ENCODE peak calls at places on chromosomes 6 and 20, in five cellular contexts. N is neural progenitor cell, O is lung, X is cardiac fibroblast, P is left ventricle myocardium inferior. E is an unnamed sample.

GRCh38 chr20:25545171-25545570 is 40.2 kb downstream of the NINL start:
- DNase-seq in N (no peak), O (no peak), X (no peak), P (no peak), E (no peak)

GRCh38 chr6:163645560-163645959 is 231.0 kb downstream of the QKI start:
- DNase-seq in N (no peak), O (no peak), X (no peak), P (no peak), E (no peak)

GRCh38 chr6:75296811-75297779 is 12.5 kb upstream of the TMEM30A start:
- DNase-seq in N (peak), O (no peak), X (peak), P (no peak), E (peak)

GRCh38 chr6:166465671-166466087 is 82.9 kb upstream of the MPC1 start:
- DNase-seq in N (no peak), O (no peak), X (peak), P (peak), E (peak)

GRCh38 chr6:56026461-56027180 is 151.2 kb upstream of the BMP5 start:
- DNase-seq in N (no peak), O (no peak), X (no peak), P (no peak), E (no peak)

GRCh38 chr6:75268121-75268987 is 16.2 kb downstream of the TMEM30A start:
- DNase-seq in N (no peak), O (no peak), X (no peak), P (no peak), E (no peak)

GRCh38 chr6:99736302-99736701 is 129.7 kb downstream of the PRDM13 start:
- DNase-seq in N (no peak), O (no peak), X (no peak), P (no peak), E (no peak)

GRCh38 chr6:42287756-42288155 is 70.1 kb upstream of the MRPS10 start:
- DNase-seq in N (no peak), O (no peak), X (no peak), P (no peak), E (no peak)

GRCh38 chr6:139336488-139336887 is 38.0 kb downstream of the CITED2 start:
- DNase-seq in N (no peak), O (no peak), X (peak), P (peak), E (peak)

GRCh38 chr6:57221936-57222683 is at the start of gene RAB23:
- DNase-seq in N (peak), O (peak), X (peak), P (peak), E (peak)

GRCh38 chr6:42217523-42218367 is at the start of gene MRPS10:
- DNase-seq in N (peak), O (peak), X (peak), P (peak), E (peak)

DNA sequence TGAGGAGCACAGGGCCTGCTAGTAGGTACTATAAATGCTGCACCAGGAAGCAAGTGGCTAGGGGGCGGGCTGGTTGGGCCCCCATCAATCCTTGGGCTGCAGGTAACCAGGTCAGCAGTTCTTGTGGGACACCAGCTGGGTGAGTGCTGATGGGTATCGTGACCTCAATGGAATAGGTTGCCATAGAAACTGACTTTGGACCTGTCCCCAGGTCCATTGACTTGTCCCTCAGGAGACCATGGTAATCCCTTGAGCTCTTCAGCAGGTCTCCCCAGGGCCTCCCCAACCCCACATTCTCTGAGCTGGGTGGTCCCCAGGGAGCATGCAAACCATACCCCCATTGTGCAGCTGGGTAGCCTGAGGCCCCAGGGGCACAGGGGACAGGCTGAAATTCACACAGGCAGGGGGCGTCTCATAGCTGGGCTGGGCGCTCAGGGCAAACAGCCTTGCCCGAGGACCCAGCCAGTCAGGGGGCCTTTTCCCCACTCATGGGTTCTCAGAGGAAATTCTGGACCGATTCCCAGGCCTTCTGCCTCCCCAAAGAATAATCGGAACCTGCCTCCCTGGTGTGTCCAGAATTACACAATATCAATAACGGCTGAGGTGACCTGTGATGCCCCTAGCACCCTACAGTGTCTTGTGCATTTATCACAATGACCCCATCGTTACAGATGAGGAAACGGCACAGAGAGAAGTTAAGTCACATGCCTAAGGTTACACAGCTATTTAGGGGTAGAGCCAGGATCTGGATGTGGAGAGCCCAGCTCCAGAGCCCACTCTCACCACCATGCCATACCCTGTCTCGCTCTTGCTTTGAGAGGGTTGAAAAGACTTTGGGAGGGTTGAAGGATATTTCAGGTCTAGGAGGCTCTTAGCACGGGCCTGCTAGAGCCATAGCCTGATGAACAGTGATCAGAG is 35.9 kb downstream of the SRC start:
- DNase-seq in N (no peak), O (no peak), X (no peak), P (no peak), E (no peak)
- TF ChIP-seq CTCF in N (no peak), O (no peak), X (no peak), P (no peak), E (no peak)

GRCh38 chr6:155419161-155419560 is 36.5 kb downstream of the NOX3 start:
- DNase-seq in N (no peak), O (no peak), X (no peak), P (no peak), E (no peak)

GRCh38 chr6:155420492-155420891 is 35.1 kb downstream of the NOX3 start:
- DNase-seq in N (no peak), O (no peak), X (no peak), P (no peak), E (no peak)

GRCh38 chr6:155415953-155416352 is 39.7 kb downstream of the NOX3 start:
- DNase-seq in N (no peak), O (no peak), X (no peak), P (no peak), E (no peak)

GRCh38 chr6:155417454-155417853 is 38.2 kb downstream of the NOX3 start:
- DNase-seq in N (no peak), O (no peak), X (no peak), P (no peak), E (peak)

DNA sequence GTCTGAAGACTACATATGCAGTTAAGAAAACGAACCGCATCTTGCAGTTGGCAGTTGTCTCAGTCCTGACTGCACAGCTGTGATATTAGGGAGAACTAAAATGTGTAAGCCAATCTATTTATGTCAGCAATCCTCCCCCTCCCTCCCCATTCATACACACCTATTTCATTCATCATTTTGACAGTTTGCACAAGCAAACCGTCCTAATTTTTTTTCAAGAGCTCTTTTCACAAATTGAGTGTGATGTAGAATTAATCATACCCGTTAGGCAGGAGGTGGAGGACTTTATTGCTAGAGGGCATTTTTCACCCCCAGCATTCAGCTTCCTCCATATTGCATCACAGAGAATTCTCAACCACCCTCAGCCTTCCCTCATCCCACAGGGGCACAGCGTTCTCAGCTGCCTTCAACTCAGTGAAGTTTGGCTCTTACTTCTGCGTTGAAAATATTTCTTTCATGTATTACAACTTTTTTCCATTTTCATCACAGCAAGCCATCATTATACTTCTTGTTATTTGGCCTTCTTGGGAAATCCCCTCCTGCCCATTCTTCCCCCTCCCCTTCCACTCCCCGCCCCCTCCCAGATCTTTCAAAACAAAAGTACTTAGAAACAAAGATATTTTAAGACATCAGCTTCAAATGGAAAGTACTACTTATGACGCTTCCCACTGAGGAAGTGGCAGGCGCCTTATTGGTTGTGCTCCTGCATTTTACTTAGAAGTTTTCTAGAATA is 37.5 kb downstream of the NOX3 start:
- DNase-seq in N (peak), O (peak), X (peak), P (no peak), E (peak)
- H3K4me3 ChIP-seq in N (no peak), O (no peak), X (peak), P (peak), E (no peak)

DNA sequence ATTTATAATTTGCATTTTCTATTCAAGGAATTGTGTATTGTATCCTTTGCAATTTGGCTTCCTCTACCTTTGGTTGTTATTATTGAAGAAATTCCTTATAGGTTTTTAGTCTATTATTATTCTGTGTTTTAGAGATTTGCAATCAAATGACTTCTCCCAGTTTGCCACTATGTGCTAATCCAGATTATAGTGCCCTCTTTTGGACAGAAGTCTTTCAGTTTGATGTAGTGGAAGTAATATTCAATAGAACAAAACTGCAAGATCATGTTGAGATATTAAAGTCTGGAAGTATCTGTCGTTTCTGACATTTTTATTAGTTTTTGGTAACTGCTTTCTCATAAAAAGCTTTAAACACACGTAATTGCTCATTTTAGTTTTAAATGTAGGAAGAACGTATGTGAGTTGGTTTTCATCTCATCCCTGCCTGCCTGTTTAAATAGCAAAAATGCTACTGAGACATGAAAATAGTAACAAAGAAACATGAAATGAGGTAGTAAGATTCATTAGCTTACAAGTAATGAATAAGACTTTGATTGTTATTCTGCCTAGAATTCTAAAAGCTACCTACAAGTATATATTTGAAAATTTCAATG is 72.8 kb downstream of the RTN4IP1 start:
- DNase-seq in N (no peak), O (no peak), X (peak), P (no peak), E (peak)
- TF ChIP-seq CTCF in N (peak), O (no peak), X (peak), P (peak), E (peak)

GRCh38 chr20:31473331-31474096 is 1.4 kb downstream of the DEFB124 start:
- DNase-seq in N (no peak), O (no peak), X (no peak), P (no peak), E (no peak)

GRCh38 chr20:31475472-31476312 is 604 bp downstream of the REM1 start:
- DNase-seq in N (no peak), O (no peak), X (no peak), P (no peak), E (no peak)

GRCh38 chr20:31474097-31474436 is 860 bp downstream of the DEFB124 start:
- DNase-seq in N (no peak), O (no peak), X (no peak), P (no peak), E (no peak)

GRCh38 chr20:31476313-31476623 is 1.2 kb downstream of the REM1 start:
- DNase-seq in N (no peak), O (no peak), X (no peak), P (no peak), E (no peak)

GRCh38 chr20:31475032-31475431 is at the start of the genes DEFB124 and REM1:
- DNase-seq in N (peak), O (no peak), X (no peak), P (peak), E (no peak)
- H3K4me3 ChIP-seq in N (peak), O (no peak), X (peak), P (peak), E (no peak)

GRCh38 chr6:30102701-30103629 is 9.9 kb downstream of the TRIM31 start:
- DNase-seq in N (peak), O (peak), X (peak), P (peak), E (peak)

GRCh38 chr6:30100585-30101422 is 12.1 kb downstream of the TRIM31 start:
- DNase-seq in N (peak), O (peak), X (no peak), P (peak), E (no peak)

GRCh38 chr6:30101423-30101938 is 11.4 kb downstream of the TRIM31 start:
- DNase-seq in N (no peak), O (no peak), X (no peak), P (no peak), E (no peak)

GRCh38 chr6:30103630-30104179 is 9.2 kb downstream of the TRIM31 start:
- DNase-seq in N (no peak), O (no peak), X (no peak), P (no peak), E (no peak)

DNA sequence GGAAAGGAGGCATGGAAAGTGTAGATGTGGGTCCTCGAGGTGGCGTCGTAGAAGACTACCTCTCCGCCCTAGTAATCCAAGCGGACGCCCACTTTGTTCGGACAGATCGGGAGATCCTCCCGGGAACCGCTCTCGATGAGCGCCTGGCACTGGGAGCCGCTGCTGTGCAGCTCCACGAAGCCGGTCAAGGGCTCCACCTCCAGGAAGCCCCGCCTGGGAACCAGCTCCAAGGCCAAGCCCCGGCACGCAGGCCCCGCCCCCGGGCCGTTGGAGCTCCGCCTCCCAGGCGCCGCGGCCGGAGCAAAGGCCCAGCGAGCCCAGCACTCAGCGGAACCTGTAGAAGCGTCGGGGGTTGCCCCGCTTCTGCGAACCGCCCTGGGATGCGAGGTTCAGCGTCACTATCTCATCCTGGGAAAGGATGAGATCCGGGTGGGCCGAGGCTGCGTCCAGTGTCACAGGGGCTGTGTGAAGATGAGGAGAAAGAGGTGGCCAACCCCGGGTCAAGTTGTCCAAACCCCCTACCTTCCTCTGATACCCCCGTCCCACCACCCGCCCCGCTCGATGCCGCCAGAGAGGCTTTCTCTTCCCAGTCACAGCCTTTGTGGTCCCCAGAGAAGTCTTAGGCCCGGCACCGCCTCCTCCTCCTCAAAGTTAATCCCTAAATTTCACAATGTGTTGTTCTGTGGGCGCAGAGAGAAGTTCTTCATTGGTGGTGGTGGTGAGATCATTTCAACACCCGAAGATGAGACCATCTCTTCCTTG is 10.8 kb downstream of the TRIM31 start:
- DNase-seq in N (peak), O (peak), X (peak), P (peak), E (peak)
- TF ChIP-seq CTCF in N (no peak), O (no peak), X (peak), P (peak), E (peak)

DNA sequence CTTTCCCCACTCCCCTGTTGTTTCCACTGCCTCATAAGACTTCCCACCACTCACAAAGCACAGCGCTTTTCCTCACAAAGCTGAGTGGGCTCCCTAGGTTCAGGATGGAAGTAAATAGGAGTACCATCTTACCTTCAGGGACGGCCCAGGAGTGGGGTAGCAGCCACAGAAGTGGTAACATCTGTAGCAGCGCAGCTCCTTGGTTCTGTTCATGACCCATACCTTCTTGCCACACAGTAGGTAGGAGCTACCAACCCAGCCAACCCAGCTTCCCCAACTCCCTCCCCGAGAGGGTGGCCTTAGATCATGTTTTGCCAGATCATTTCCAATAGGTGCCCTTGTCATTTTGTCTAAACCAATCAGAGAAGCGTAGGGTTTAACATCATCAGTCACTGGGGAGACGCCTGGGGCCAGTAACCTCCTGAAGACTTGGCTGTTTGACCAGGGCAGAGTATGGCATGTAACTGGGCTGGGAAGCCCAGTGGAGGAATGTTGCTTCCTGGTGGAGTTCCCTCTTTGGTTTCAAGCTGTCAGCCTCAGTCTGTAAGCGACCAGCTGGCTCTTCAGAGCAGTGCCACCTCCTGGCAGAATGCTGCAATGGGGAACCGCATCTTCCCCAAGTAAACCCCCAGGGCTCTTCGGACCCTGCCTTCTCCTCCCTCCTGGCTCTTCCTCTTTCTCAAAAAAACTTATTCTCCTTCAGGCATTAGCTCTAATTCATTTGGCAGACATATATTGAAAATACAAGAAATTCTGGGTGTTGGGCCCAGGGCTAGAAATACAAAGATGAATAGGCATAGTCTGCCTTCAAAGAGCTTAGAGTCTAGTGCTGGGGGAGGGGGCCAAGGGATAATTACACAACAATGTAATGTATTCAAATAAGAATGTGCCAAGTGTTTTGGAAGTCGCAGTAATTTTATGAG is at the start of gene HLA-DMA:
- DNase-seq in N (peak), O (peak), X (peak), P (peak), E (peak)
- H3K4me3 ChIP-seq in N (no peak), O (peak), X (no peak), P (peak), E (no peak)

GRCh38 chr20:45294003-45294368 is 12.7 kb upstream of the RBPJL start:
- DNase-seq in N (no peak), O (no peak), X (no peak), P (no peak), E (no peak)
- TF ChIP-seq CTCF in N (no peak), O (no peak), X (no peak), P (peak), E (no peak)

E was measured in fibroblast of villous mesenchyme.